ENCODE peak calls at places on chromosomes 1 and 21, in eight cellular contexts. X is HFF-Myc; P is IMR-90; H is dorsolateral prefrontal cortex; T is GM12865; S is cardiac fibroblast; O is CD8-positive, alpha-beta T cell; G is BE2C. C is an unnamed sample.

GRCh38 chr1:181893937-181894336 is 167.6 kb downstream of the ZNF648 start:
- DNase-seq in H (no peak), X (no peak), P (no peak), S (no peak), O (no peak), G (no peak), T (no peak), C (no peak)

GRCh38 chr1:203493901-203494300 is at the start of gene OPTC:
- DNase-seq in P (no peak), T (no peak), H (no peak), G (no peak), X (no peak), O (no peak), S (no peak), C (no peak)

GRCh38 chr1:171160181-171160580 is 24.9 kb upstream of the FMO2 start:
- DNase-seq in S (no peak), O (no peak), G (no peak), X (no peak), P (no peak), T (no peak), H (no peak), C (peak; percentile 20)

GRCh38 chr1:234505774-234506114 is 26.8 kb upstream of the TARBP1 start:
- DNase-seq in X (no peak), S (peak; percentile 76), T (no peak), H (no peak), P (peak; percentile 84), O (no peak), G (no peak), C (no peak)

GRCh38 chr1:233518344-233518743 is 95.6 kb upstream of the KCNK1 start:
- DNase-seq in T (peak; percentile 62), P (no peak), O (no peak), G (peak; percentile 20), X (peak; percentile 14), S (peak; percentile 23), H (no peak), C (peak; percentile 6)

GRCh38 chr1:147494998-147495580 is 46.2 kb upstream of the BCL9 start:
- DNase-seq in O (peak; percentile 31), P (peak; percentile 77), G (peak; percentile 84), H (peak; percentile 40), T (peak; percentile 77), X (no peak), S (peak; percentile 87), C (no peak)

GRCh38 chr1:86858524-86859261 is 55.2 kb downstream of the SELENOF start:
- DNase-seq in X (no peak), G (no peak), P (no peak), O (no peak), H (no peak), S (no peak), T (no peak), C (no peak)

GRCh38 chr21:46064870-46065214 is 33.1 kb upstream of the COL6A2 start:
- DNase-seq in P (no peak), G (no peak), T (no peak), X (no peak), H (no peak), S (no peak), O (no peak), C (no peak)

GRCh38 chr1:225908013-225908640 is 15.9 kb downstream of the PYCR2 start:
- DNase-seq in T (no peak), H (no peak), S (no peak), G (no peak), O (no peak), X (no peak), P (no peak), C (no peak)

GRCh38 chr1:225914391-225914790 is 9.7 kb downstream of the PYCR2 start:
- DNase-seq in T (no peak), S (no peak), O (no peak), H (no peak), P (no peak), X (no peak), G (no peak), C (no peak)

GRCh38 chr1:225909477-225909876 is 14.6 kb downstream of the PYCR2 start:
- DNase-seq in T (no peak), S (no peak), O (no peak), H (no peak), X (no peak), P (no peak), G (no peak), C (no peak)

GRCh38 chr1:225908773-225909172 is 15.3 kb downstream of the PYCR2 start:
- DNase-seq in O (no peak), G (no peak), H (no peak), P (no peak), T (no peak), X (no peak), S (no peak), C (no peak)

DNA sequence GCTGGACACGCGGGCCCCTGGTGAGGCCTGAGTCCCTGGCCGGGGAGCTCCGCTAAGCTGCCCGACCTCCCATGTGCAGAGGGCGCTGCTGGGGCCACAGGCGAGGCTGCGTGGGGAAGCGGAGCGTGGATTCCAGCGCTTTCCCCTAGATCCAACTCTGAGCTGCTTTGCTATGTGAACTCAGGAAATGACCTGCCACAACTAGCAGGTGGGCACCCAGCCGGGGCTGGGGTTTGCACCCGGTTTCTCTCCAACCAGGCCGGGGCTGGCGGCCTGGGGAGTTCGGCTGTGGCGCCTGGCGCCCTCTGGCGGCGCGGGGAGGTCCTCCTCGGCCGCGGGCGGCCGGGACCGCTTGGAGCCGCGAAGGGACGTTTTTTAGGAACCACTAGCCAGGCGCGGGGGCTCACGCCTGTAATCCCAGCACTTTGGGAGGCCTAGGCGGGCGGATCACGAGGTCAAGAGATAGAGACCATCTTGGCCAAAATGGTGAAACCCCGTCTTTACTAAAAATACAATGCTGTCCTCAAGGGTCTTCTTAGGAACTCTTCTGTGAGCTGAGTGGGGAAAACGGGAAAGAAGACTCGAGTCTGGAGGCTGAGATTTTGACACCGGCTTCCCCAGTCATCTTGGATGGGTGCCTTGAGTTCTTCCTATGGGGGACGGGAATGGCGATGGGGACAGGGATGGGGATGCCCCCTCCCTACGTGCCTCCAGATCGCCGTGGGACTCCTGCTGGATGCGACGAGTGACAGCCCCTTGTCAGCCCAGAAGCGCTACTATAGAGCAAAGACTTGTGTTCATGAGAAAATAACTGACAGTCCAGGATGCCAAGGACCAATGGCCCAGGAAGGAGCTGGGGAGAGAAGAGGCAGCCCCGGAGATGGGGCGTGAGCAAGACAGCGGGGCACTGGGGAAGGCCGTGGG is 12.6 kb downstream of the PYCR2 start:
- DNase-seq in G (peak; percentile 81), X (no peak), P (peak; percentile 17), S (peak; percentile 59), O (peak; percentile 49), T (peak; percentile 72), H (peak; percentile 47), C (no peak)
- TF ChIP-seq CTCF in G (peak; percentile 87), X (peak; percentile 70), P (peak; percentile 70), S (peak; percentile 58), O (peak; percentile 84), T (peak; percentile 85), H (peak; percentile 84), C (peak; percentile 87)

GRCh38 chr1:197145451-197146029 is 929 bp downstream of the ASPM start:
- DNase-seq in O (no peak), P (no peak), S (no peak), G (no peak), X (no peak), T (no peak), H (no peak), C (no peak)
- H3K4me3 ChIP-seq in O (peak overlapping the region; percentile 78), P (peak overlapping the region; percentile 68), S (peak overlapping the region; percentile 89), G (peak overlapping the region; percentile 95), X (peak overlapping the region; percentile 93), T (peak overlapping the region; percentile 99), H (peak overlapping the region; percentile 75), C (peak overlapping the region; percentile 71)

GRCh38 chr1:33008051-33008914 is 28.4 kb downstream of the AK2 start:
- DNase-seq in T (no peak), X (no peak), O (no peak), H (no peak), G (no peak), S (peak; percentile 62), P (no peak), C (no peak)

GRCh38 chr1:33009561-33009960 is 27.1 kb downstream of the AK2 start:
- DNase-seq in T (no peak), X (no peak), S (no peak), O (no peak), G (no peak), H (no peak), P (no peak), C (no peak)

GRCh38 chr1:33005812-33006465 is 30.7 kb downstream of the AK2 start:
- DNase-seq in X (no peak), G (no peak), P (no peak), T (no peak), S (peak; percentile 39), O (no peak), H (no peak), C (no peak)

GRCh38 chr1:33005117-33005811 is 31.4 kb downstream of the AK2 start:
- DNase-seq in T (no peak), X (no peak), G (no peak), H (no peak), S (no peak), O (no peak), P (no peak), C (no peak)

DNA sequence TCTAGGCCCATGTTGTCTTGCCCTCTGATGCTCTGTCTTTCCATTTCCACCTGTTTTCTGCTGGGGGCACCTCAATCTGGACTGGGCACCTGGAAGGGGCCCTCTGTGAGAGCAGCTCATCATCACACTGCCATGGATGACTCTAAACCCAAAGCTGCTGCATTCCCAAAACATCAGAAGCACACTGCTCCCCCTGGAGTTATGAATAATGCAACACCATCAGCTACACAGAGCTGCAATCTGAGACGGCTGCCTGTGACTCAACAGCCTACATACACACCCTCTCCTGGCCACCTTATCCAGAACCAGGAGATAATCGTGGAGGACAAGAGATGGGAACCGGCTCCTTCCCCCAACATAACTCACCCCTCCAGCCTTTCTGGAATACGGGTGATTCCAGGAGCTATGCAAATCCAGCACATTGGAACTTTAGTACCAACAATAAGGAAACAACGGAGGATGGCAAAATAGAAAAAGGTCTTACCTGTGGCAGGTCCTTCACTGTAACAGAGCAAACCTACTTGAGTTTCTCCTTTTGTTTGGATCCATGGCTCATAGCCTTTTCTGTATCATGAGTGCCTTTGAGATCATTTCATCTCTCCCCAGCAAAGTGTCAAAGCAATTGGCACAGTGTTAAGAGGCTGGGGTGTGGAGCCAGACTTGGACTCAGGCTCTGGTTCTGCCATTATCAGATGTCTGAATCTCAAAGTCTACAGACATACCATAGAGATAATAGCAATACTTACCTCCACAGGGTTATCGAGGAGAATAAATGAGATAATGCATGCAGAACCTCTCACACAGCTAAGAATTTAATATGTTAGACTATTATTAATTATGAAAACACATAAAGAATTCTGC is 29.3 kb downstream of the AK2 start:
- DNase-seq in T (peak; percentile 41), G (peak; percentile 17), X (peak; percentile 75), H (no peak), O (no peak), S (peak; percentile 91), P (peak; percentile 94), C (no peak)
- TF ChIP-seq CTCF in T (peak; percentile 25), G (peak; percentile 40), X (peak; percentile 58), H (peak; percentile 49), O (no peak), S (peak; percentile 77), P (peak; percentile 89), C (peak; percentile 64)

GRCh38 chr21:17390575-17390974 is 122.3 kb upstream of the CXADR start:
- DNase-seq in O (no peak), H (no peak), G (no peak), P (peak; percentile 47), T (no peak), X (no peak), S (no peak), C (no peak)

GRCh38 chr21:17389311-17389710 is 123.5 kb upstream of the CXADR start:
- DNase-seq in P (no peak), T (no peak), S (no peak), O (no peak), X (no peak), G (no peak), H (no peak), C (no peak)

GRCh38 chr21:17386498-17386897 is 126.3 kb upstream of the CXADR start:
- DNase-seq in G (no peak), P (no peak), T (no peak), H (no peak), S (no peak), O (no peak), X (no peak), C (no peak)

GRCh38 chr21:17388226-17388625 is 124.6 kb upstream of the CXADR start:
- DNase-seq in H (no peak), O (no peak), P (no peak), T (no peak), S (no peak), G (no peak), X (no peak), C (no peak)

DNA sequence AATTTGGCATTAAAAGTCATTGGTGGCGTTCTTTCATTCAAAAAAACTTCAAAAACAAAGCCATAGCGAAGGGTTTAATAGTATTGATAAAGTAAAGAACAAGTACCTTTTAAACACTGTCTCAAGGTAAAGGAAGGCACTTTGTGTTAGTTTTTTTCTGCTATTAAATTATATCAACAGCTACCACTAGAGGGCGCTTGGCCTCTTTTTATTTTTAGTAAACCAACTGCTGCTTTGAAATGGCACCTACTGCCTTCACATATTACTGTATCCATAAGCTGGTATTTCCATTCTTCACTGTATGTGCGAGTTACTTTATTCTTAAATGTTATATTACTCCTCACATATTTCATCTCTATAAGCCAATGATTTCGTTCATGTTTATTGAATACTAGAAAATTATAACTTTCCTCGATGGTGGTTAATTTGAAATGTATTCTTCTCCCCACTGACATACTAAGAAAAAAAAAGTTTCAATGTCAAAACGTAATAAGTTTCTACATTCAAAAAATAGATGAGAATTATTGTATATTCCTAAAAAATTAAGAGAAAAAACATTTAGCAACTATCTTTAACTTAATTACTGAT is 125.7 kb upstream of the CXADR start:
- DNase-seq in S (peak; percentile 76), G (peak; percentile 59), P (peak; percentile 59), X (peak; percentile 48), H (no peak), O (no peak), T (peak; percentile 68), C (peak; percentile 20)
- H3K4me3 ChIP-seq in S (no peak overlapping the region), G (no peak overlapping the region), P (no peak overlapping the region), X (no peak overlapping the region), H (no peak overlapping the region), O (no peak overlapping the region), T (no peak overlapping the region), C (no peak overlapping the region)

C was measured in epithelial cell of proximal tubule.